ENCODE peak calls at places on chromosomes 1 and 21, in seven cellular contexts. One of them, this sample, is unnamed. For H3K36me3, the result is how much of the 10 kb centered on the place peaks cover.

GRCh38 chr1:193786996-193787546 is 600.7 kb upstream of the B3GALT2 start:
- DNase-seq in mammary epithelial cell: no peak
- DNase-seq in heart right ventricle: no peak
- DNase-seq in breast epithelium: no peak
- DNase-seq in aorta: no peak
- DNase-seq in fibroblast of lung: no peak
- DNase-seq in thyroid gland: no peak
- DNase-seq in this sample: no peak

GRCh38 chr1:155082941-155083541 is 4.4 kb downstream of the EFNA3 start:
- DNase-seq in breast epithelium: peak
- DNase-seq in aorta: peak
- DNase-seq in heart right ventricle: no peak
- DNase-seq in fibroblast of lung: no peak
- DNase-seq in thyroid gland: no peak
- DNase-seq in mammary epithelial cell: no peak
- DNase-seq in this sample: no peak

GRCh38 chr1:239635276-239635675 is 248.9 kb downstream of the CHRM3 start:
- DNase-seq in heart right ventricle: no peak
- DNase-seq in fibroblast of lung: no peak
- DNase-seq in aorta: no peak
- DNase-seq in thyroid gland: no peak
- DNase-seq in breast epithelium: peak
- DNase-seq in mammary epithelial cell: no peak
- DNase-seq in this sample: no peak

GRCh38 chr21:46297311-46298082 is 11.4 kb downstream of the YBEY start:
- DNase-seq in fibroblast of lung: peak
- DNase-seq in thyroid gland: peak
- DNase-seq in aorta: no peak
- DNase-seq in breast epithelium: no peak
- DNase-seq in mammary epithelial cell: no peak
- DNase-seq in heart right ventricle: peak
- DNase-seq in this sample: no peak

GRCh38 chr1:152109998-152110294 is 5.3 kb downstream of the TCHH start:
- DNase-seq in fibroblast of lung: peak
- DNase-seq in aorta: no peak
- DNase-seq in breast epithelium: no peak
- DNase-seq in heart right ventricle: no peak
- DNase-seq in thyroid gland: no peak
- DNase-seq in mammary epithelial cell: no peak
- DNase-seq in this sample: no peak

GRCh38 chr1:223230161-223230881 is 87.3 kb upstream of the TLR5 start:
- DNase-seq in aorta: no peak
- DNase-seq in breast epithelium: no peak
- DNase-seq in fibroblast of lung: peak
- DNase-seq in mammary epithelial cell: peak
- DNase-seq in thyroid gland: no peak
- DNase-seq in heart right ventricle: no peak
- DNase-seq in this sample: peak

GRCh38 chr1:8040586-8040985 is 14.5 kb upstream of the ERRFI1 start:
- DNase-seq in fibroblast of lung: peak
- DNase-seq in breast epithelium: peak
- DNase-seq in thyroid gland: peak
- DNase-seq in mammary epithelial cell: peak
- DNase-seq in heart right ventricle: peak
- DNase-seq in aorta: peak
- DNase-seq in this sample: peak

GRCh38 chr1:41333146-41333784 is 28.0 kb upstream of the FOXO6 start:
- DNase-seq in breast epithelium: no peak
- DNase-seq in aorta: no peak
- DNase-seq in heart right ventricle: no peak
- DNase-seq in thyroid gland: no peak
- DNase-seq in mammary epithelial cell: peak
- DNase-seq in fibroblast of lung: peak
- DNase-seq in this sample: peak

GRCh38 chr1:38194486-38194885 is 147.9 kb upstream of the POU3F1 start:
- DNase-seq in mammary epithelial cell: no peak
- DNase-seq in breast epithelium: no peak
- DNase-seq in aorta: no peak
- DNase-seq in heart right ventricle: no peak
- DNase-seq in thyroid gland: peak
- DNase-seq in fibroblast of lung: no peak
- DNase-seq in this sample: no peak

GRCh38 chr1:225767591-225768540 is 9.8 kb upstream of the SRP9 start:
- DNase-seq in aorta: peak
- DNase-seq in mammary epithelial cell: peak
- DNase-seq in breast epithelium: peak
- DNase-seq in fibroblast of lung: peak
- DNase-seq in thyroid gland: peak
- DNase-seq in heart right ventricle: peak
- DNase-seq in this sample: no peak

GRCh38 chr1:218942421-218942820 is 231.3 kb upstream of the LYPLAL1 start:
- DNase-seq in thyroid gland: peak
- DNase-seq in mammary epithelial cell: no peak
- DNase-seq in fibroblast of lung: no peak
- DNase-seq in heart right ventricle: peak
- DNase-seq in aorta: no peak
- DNase-seq in breast epithelium: no peak
- DNase-seq in this sample: peak

GRCh38 chr1:12640958-12641272 is 3.0 kb upstream of the AADACL4 start:
- DNase-seq in fibroblast of lung: no peak
- DNase-seq in thyroid gland: no peak
- DNase-seq in breast epithelium: no peak
- DNase-seq in mammary epithelial cell: no peak
- DNase-seq in aorta: no peak
- DNase-seq in heart right ventricle: no peak
- DNase-seq in this sample: no peak

GRCh38 chr1:5254975-5255374 is 600.6 kb downstream of the AJAP1 start:
- DNase-seq in fibroblast of lung: no peak
- DNase-seq in heart right ventricle: no peak
- DNase-seq in breast epithelium: no peak
- DNase-seq in aorta: no peak
- DNase-seq in mammary epithelial cell: no peak
- DNase-seq in thyroid gland: no peak
- DNase-seq in this sample: no peak

GRCh38 chr21:36980280-36981048 is 14.0 kb upstream of the HLCS start:
- DNase-seq in aorta: peak
- DNase-seq in thyroid gland: peak
- DNase-seq in breast epithelium: peak
- DNase-seq in heart right ventricle: peak
- DNase-seq in mammary epithelial cell: no peak
- DNase-seq in fibroblast of lung: no peak
- DNase-seq in this sample: no peak

GRCh38 chr1:183844806-183845205 is 39.9 kb downstream of the RGL1 start:
- DNase-seq in breast epithelium: no peak
- DNase-seq in mammary epithelial cell: no peak
- DNase-seq in aorta: no peak
- DNase-seq in fibroblast of lung: no peak
- DNase-seq in thyroid gland: no peak
- DNase-seq in heart right ventricle: no peak
- DNase-seq in this sample: no peak

GRCh38 chr1:228207851-228208821 is at the start of gene OBSCN:
- DNase-seq in aorta: peak
- DNase-seq in heart right ventricle: peak
- DNase-seq in fibroblast of lung: no peak
- DNase-seq in thyroid gland: no peak
- DNase-seq in breast epithelium: no peak
- DNase-seq in mammary epithelial cell: no peak
- DNase-seq in this sample: no peak

GRCh38 chr1:25572708-25573590 is 29.5 kb downstream of the LDLRAP1 start:
- DNase-seq in fibroblast of lung: peak
- DNase-seq in mammary epithelial cell: peak
- DNase-seq in breast epithelium: peak
- DNase-seq in heart right ventricle: no peak
- DNase-seq in aorta: no peak
- DNase-seq in thyroid gland: peak
- DNase-seq in this sample: peak

GRCh38 chr1:101833312-101833711 is 163.4 kb downstream of the OLFM3 start:
- DNase-seq in aorta: no peak
- DNase-seq in heart right ventricle: no peak
- DNase-seq in mammary epithelial cell: peak
- DNase-seq in breast epithelium: no peak
- DNase-seq in fibroblast of lung: no peak
- DNase-seq in thyroid gland: no peak
- DNase-seq in this sample: no peak

DNA sequence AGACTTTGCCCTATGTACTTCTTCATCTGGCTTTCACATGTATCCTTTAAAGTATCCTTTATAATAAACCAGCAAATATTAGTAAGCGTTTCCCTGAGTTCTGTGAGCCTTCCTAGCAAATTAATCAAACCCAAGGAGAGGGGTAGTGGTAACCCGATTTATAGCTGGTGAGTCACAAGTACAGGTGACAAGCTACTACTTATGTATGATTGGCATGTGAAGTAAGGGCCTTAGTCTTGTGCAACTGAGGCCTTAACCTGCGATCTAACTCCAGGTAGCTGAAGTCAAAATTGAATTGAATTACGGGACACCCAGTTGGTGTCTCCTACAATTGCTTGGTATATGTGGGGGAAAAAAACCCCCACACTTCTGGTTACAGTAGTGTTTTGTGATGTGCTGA is 26.0 kb downstream of the SLC16A1 start:
- DNase-seq in fibroblast of lung: no peak
- DNase-seq in breast epithelium: no peak
- DNase-seq in heart right ventricle: no peak
- DNase-seq in thyroid gland: no peak
- DNase-seq in aorta: no peak
- DNase-seq in mammary epithelial cell: no peak
- DNase-seq in this sample: no peak
- H3K27ac ChIP-seq in fibroblast of lung: no peak
- H3K27ac ChIP-seq in breast epithelium: no peak
- H3K27ac ChIP-seq in heart right ventricle: no peak
- H3K27ac ChIP-seq in thyroid gland: no peak
- H3K27ac ChIP-seq in aorta: no peak
- H3K27ac ChIP-seq in mammary epithelial cell: no peak
- H3K27ac ChIP-seq in this sample: no peak

DNA sequence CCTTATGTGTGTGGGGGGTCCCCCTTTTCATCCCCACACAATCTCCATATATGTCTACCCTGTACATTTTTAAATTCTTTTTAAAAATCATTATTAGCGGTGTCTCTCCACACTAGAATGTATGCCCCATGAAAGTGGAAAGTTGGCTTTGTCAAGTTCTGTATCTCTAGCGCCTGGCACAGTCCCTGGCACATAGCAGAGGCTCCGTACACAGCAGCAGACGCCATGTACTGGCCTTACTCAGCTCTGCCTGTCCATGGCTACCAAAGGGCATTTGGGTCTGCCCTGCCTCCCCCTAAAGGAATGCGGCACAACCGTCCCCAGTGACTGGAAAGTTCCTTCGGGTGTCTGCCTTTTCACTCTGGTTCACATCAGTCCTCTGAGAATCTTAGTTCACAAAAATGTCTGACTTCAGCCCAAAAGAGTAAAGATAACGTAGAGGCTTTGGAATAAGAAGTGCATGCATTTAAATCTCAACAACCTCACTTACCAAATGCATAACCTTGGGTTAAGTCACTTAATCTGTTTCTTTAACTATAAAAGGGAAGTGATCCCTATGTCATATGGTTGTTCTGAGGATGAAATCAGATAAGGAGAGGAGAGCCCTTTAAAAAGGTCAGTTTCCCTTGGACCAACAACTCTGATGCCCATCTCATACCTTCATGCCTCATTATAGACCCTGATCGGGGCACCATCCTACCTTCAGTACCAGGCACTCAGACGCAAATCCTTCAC is 61.1 kb downstream of the CD46 start:
- DNase-seq in fibroblast of lung: no peak
- DNase-seq in breast epithelium: no peak
- DNase-seq in heart right ventricle: no peak
- DNase-seq in aorta: no peak
- DNase-seq in mammary epithelial cell: no peak
- DNase-seq in thyroid gland: no peak
- DNase-seq in this sample: no peak
- H3K36me3 ChIP-seq in fibroblast of lung: under half
- H3K36me3 ChIP-seq in breast epithelium: under half
- H3K36me3 ChIP-seq in heart right ventricle: half or more
- H3K36me3 ChIP-seq in aorta: under half
- H3K36me3 ChIP-seq in mammary epithelial cell: under half
- H3K36me3 ChIP-seq in thyroid gland: half or more
- H3K36me3 ChIP-seq in this sample: under half

GRCh38 chr1:33181038-33181861 is 593 bp downstream of the TRIM62 start:
- DNase-seq in fibroblast of lung: peak
- DNase-seq in mammary epithelial cell: peak
- DNase-seq in heart right ventricle: peak
- DNase-seq in aorta: peak
- DNase-seq in thyroid gland: peak
- DNase-seq in breast epithelium: no peak
- DNase-seq in this sample: peak
- H3K27ac ChIP-seq in fibroblast of lung: no peak
- H3K27ac ChIP-seq in mammary epithelial cell: no peak
- H3K27ac ChIP-seq in heart right ventricle: peak
- H3K27ac ChIP-seq in aorta: peak
- H3K27ac ChIP-seq in thyroid gland: peak
- H3K27ac ChIP-seq in breast epithelium: peak
- H3K27ac ChIP-seq in this sample: peak

GRCh38 chr1:167772436-167772835 is 50.7 kb downstream of the MPZL1 start:
- DNase-seq in breast epithelium: no peak
- DNase-seq in aorta: no peak
- DNase-seq in mammary epithelial cell: no peak
- DNase-seq in fibroblast of lung: no peak
- DNase-seq in heart right ventricle: no peak
- DNase-seq in thyroid gland: no peak
- DNase-seq in this sample: no peak
- H3K36me3 ChIP-seq in breast epithelium: under half
- H3K36me3 ChIP-seq in aorta: under half
- H3K36me3 ChIP-seq in mammary epithelial cell: under half
- H3K36me3 ChIP-seq in fibroblast of lung: under half
- H3K36me3 ChIP-seq in heart right ventricle: half or more
- H3K36me3 ChIP-seq in thyroid gland: under half
- H3K36me3 ChIP-seq in this sample: under half

This sample was measured in brain microvascular endothelial cell.